ENCODE peak calls at places on chromosomes 5 and 9, in six cellular contexts. X is IMR-90, C is hepatocyte, O is right cardiac atrium, G is bronchial epithelial cell, J is fibroblast of mammary gland. N is an unnamed sample.

GRCh38 chr5:72651779-72652178 is 144.6 kb upstream of the ZNF366 start:
- DNase-seq in X (no peak), C (no peak), O (no peak), G (peak), J (peak), N (no peak)

GRCh38 chr5:138748630-138749081 is 4.6 kb upstream of the CTNNA1 start:
- DNase-seq in X (peak), C (no peak), O (no peak), G (no peak), J (peak), N (peak)

GRCh38 chr9:8552732-8553131 is 753.2 kb upstream of the DMAC1 start:
- DNase-seq in X (no peak), C (no peak), O (no peak), G (no peak), J (no peak), N (no peak)

GRCh38 chr5:136042665-136043121 is 13.9 kb downstream of the TGFBI start:
- DNase-seq in X (no peak), C (peak), O (no peak), G (no peak), J (no peak), N (peak)

GRCh38 chr9:2613730-2614271 is 7.8 kb upstream of the VLDLR start:
- DNase-seq in X (no peak), C (no peak), O (peak), G (peak), J (no peak), N (no peak)

GRCh38 chr5:139637438-139638089 is 10.6 kb upstream of the CXXC5 start:
- DNase-seq in X (peak), C (peak), O (peak), G (no peak), J (peak), N (peak)

GRCh38 chr9:96136992-96137665 is 164.8 kb downstream of the HSD17B3 start:
- DNase-seq in X (peak), C (peak), O (no peak), G (peak), J (peak), N (no peak)

GRCh38 chr9:136201174-136201573 is 3.8 kb downstream of the LHX3 start:
- DNase-seq in X (no peak), C (no peak), O (no peak), G (no peak), J (no peak), N (no peak)

GRCh38 chr5:26121343-26121742 is 917.0 kb downstream of the CDH9 start:
- DNase-seq in X (no peak), C (peak), O (no peak), G (no peak), J (no peak), N (peak)

GRCh38 chr9:121871431-121872025 is 220.1 kb downstream of the DAB2IP start:
- DNase-seq in X (peak), C (no peak), O (no peak), G (peak), J (peak), N (no peak)

GRCh38 chr9:74277532-74277931 is 219.6 kb upstream of the RORB start:
- DNase-seq in X (no peak), C (no peak), O (no peak), G (no peak), J (no peak), N (no peak)

GRCh38 chr5:2203774-2204173 is 321.0 kb upstream of the IRX4 start:
- DNase-seq in X (no peak), C (no peak), O (no peak), G (no peak), J (no peak), N (no peak)

GRCh38 chr9:114271556-114272510 is 51.1 kb upstream of the ORM1 start:
- DNase-seq in X (peak), C (no peak), O (peak), G (no peak), J (peak), N (peak)

GRCh38 chr9:71685394-71685793 is 82.9 kb downstream of the CEMIP2 start:
- DNase-seq in X (peak), C (no peak), O (no peak), G (peak), J (no peak), N (peak)

DNA sequence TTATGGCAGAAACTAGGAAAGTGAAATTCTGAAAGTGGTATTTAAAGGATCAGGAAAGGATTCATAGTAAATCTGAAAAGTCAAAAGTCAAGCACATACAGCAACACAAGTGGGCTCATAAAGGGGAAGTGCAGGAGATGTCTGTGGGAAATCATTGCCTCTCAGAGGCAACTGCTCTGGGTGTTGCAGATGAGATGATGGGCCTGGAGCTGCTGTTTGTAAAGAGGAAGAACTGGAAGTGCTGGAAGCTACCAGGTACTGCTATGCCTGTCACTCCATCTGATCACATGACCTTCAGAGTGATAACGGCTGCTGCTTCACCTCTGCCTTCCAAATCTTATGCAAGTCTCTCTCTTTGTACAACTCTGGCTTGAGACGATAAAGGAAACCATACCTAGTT is 55.9 kb downstream of the ADRB2 start:
- DNase-seq in X (no peak), C (no peak), O (no peak), G (no peak), J (no peak), N (peak)
- H3K4me3 ChIP-seq in X (no peak), C (no peak), O (no peak), G (no peak), J (no peak), N (no peak)

GRCh38 chr9:125701351-125701750 is 5.7 kb downstream of the MAPKAP1 start:
- DNase-seq in X (peak), C (no peak), O (no peak), G (peak), J (peak), N (no peak)

GRCh38 chr9:125703662-125704061 is 3.3 kb downstream of the MAPKAP1 start:
- DNase-seq in X (no peak), C (no peak), O (no peak), G (no peak), J (no peak), N (no peak)

GRCh38 chr9:125696106-125696647 is 10.8 kb downstream of the MAPKAP1 start:
- DNase-seq in X (no peak), C (no peak), O (no peak), G (no peak), J (no peak), N (peak)

GRCh38 chr9:125699870-125700269 is 7.1 kb downstream of the MAPKAP1 start:
- DNase-seq in X (no peak), C (no peak), O (no peak), G (no peak), J (no peak), N (no peak)

DNA sequence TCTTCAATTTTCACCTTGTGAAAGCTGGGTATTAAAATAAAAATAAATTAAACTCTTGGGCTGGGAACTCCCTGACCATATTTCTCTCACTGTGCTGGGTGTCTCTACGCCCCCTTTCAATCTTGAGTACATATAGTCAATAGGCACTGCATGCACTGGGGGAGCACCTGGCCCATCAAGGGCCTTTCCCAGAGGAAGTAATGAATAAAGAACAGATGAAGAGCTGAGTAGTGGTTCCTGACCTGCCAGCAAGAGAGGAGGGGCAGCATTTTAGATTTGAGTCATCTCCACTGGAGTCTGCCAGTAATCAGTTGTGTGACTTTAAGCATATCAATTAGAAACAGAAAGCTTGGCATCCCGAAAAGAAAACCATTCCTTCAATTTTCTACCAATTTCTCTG is 6.2 kb downstream of the MAPKAP1 start:
- DNase-seq in X (peak), C (no peak), O (no peak), G (peak), J (peak), N (no peak)
- H3K4me3 ChIP-seq in X (no peak), C (no peak), O (no peak), G (no peak), J (no peak), N (no peak)

DNA sequence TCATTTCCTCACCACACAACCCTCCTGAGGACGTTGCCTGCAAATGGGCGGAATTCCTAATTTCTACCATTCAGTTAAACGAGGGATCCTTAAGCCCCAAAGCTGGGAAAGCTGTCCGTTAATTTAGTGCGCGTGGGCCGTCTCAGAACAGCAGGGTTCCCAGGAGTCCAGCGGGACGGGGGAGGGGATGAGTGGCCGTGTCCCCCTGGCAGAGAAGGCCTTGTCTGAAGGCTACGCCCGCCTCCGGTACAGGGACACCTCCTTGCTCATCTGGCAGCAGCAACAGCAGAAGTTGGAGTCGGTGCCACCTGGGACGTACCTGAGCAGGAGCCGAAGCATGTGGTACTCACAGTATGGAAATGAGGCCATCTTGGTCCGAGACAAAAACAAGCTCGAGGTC is 1.3 kb downstream of the BRD3OS start:
- DNase-seq in X (no peak), C (no peak), O (no peak), G (no peak), J (no peak), N (no peak)
- H3K4me3 ChIP-seq in X (no peak), C (no peak), O (no peak), G (no peak), J (no peak), N (no peak)

GRCh38 chr9:93829271-93830223 is 125.6 kb downstream of the BARX1 start:
- DNase-seq in X (no peak), C (peak), O (no peak), G (no peak), J (no peak), N (no peak)

GRCh38 chr9:93826209-93826608 is 128.9 kb downstream of the BARX1 start:
- DNase-seq in X (no peak), C (peak), O (no peak), G (no peak), J (no peak), N (no peak)

GRCh38 chr9:93826905-93827544 is 128.1 kb downstream of the BARX1 start:
- DNase-seq in X (no peak), C (no peak), O (no peak), G (no peak), J (no peak), N (no peak)

GRCh38 chr9:93828331-93829097 is 126.6 kb downstream of the BARX1 start:
- DNase-seq in X (no peak), C (peak), O (no peak), G (no peak), J (no peak), N (no peak)

DNA sequence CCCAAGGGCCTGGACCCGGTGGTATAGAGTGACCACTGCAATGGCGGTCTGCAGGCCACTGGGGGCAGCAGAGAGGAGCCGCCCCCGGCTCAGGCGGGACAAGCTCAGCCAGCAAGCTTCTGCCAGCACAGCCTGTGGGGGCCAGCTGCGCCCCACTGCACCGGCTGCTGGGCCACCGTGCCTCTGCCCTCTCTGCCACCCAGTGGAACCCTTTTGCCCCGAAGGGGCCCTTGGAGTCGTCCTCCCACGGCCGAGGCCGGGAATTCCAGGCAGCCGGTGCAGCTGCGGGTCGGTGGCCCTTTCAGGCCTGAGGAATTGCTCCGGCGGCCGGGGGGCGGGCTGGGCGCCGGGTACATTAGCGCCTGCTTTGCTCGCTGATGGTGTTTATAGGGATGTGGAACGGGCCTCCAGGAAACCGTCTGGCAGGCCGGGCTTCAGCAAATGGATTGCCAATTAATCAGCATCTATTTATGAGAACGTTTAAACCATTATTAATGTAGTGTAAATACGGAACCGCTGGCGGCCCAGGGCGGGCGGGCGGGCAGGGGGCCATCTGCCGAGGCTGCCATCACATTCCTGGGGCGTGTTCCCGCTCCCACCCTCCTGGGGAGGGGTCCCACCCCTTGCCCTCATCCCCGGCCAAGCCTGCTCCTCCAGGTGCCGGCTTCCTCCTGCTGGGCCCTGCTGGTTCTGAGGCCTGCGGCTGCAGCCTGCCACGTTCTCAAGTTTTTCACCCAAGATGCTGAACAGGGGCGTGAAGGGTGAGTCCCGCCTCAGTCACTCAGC is 127.4 kb downstream of the BARX1 start:
- DNase-seq in X (peak), C (peak), O (peak), G (peak), J (peak), N (peak)
- H3K4me3 ChIP-seq in X (peak), C (peak), O (peak), G (no peak), J (no peak), N (no peak)

DNA sequence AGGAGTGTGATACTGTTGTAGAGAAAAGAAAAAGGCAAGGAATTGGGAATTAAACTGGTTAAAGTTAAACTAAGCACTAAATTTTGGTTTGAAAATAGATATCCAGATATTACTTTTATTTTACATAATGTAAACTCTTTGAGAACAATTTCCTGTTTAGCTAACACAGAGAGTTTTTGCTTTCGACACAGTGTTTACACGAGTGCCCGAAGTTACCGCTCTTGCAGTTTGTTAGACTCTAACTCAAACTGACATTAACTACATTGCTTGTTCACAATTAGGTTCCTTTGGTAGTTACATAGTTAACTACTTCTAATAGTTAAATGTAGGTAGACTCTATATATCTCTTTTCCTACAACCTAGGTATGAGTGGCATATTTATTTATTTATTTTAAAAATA is 117.1 kb upstream of the CHD1 start:
- DNase-seq in X (no peak), C (no peak), O (no peak), G (no peak), J (no peak), N (no peak)
- H3K4me3 ChIP-seq in X (no peak), C (no peak), O (no peak), G (no peak), J (no peak), N (no peak)

GRCh38 chr5:10351882-10352395 is 1.6 kb upstream of the MARCHF6 start:
- DNase-seq in X (no peak), C (no peak), O (no peak), G (no peak), J (no peak), N (no peak)
- H3K4me3 ChIP-seq in X (no peak), C (no peak), O (no peak), G (no peak), J (no peak), N (peak)

GRCh38 chr5:66826696-66827095 is 230.5 kb downstream of the MAST4 start:
- DNase-seq in X (no peak), C (no peak), O (no peak), G (no peak), J (no peak), N (no peak)
- H3K4me3 ChIP-seq in X (no peak), C (no peak), O (no peak), G (no peak), J (no peak), N (no peak)

DNA sequence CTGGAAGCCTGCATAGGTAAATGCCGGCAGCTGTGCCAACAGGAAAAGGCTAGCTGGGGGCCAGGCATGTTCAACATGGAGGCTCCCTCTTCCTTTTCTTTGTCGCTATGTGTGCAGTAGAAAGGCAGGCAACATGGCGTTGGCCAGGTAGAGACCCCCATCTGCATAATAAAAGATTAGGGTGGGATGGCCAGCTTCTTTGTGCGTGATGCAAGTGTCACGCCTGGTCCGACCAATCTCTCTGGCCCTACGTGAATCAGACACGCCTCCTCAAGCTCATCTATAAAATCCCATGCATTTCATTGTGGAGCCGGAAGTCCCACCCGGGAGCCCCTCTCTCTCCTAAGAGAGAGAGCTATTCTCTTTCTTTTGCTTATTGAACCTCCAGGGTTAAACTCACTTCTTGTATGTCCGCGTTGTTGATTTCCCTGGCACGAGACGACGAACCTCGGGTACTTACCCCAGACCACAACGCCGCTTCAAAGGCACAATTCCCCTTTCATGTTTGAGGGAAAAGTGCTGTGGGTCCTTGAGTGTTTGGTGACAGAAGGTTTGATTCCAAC is 25.0 kb upstream of the C5orf47 start:
- DNase-seq in X (no peak), C (peak), O (no peak), G (peak), J (no peak), N (no peak)
- H3K4me3 ChIP-seq in X (no peak), C (peak), O (no peak), G (peak), J (peak), N (no peak)

N was measured in NB4.